ENCODE peak calls at places on chromosomes 13 and 19, in six cellular contexts. One of them, this sample, is unnamed.

GRCh38 chr13:112941349-112941748 is 27.7 kb upstream of the MCF2L start:
- DNase-seq in breast epithelium: no peak
- DNase-seq in lower leg skin: no peak
- DNase-seq in BJ: no peak
- DNase-seq in nephron progenitor cell: no peak
- DNase-seq in spleen: peak
- DNase-seq in this sample: no peak

GRCh38 chr19:46972301-46972700 is 47.3 kb upstream of the NPAS1 start:
- DNase-seq in BJ: no peak
- DNase-seq in lower leg skin: no peak
- DNase-seq in nephron progenitor cell: no peak
- DNase-seq in breast epithelium: no peak
- DNase-seq in spleen: no peak
- DNase-seq in this sample: no peak

GRCh38 chr13:80630685-80631121 is 289.8 kb upstream of the SPRY2 start:
- DNase-seq in breast epithelium: no peak
- DNase-seq in spleen: no peak
- DNase-seq in lower leg skin: no peak
- DNase-seq in nephron progenitor cell: no peak
- DNase-seq in BJ: no peak
- DNase-seq in this sample: no peak

GRCh38 chr13:27038323-27038722 is 133.3 kb downstream of the USP12 start:
- DNase-seq in lower leg skin: no peak
- DNase-seq in BJ: no peak
- DNase-seq in breast epithelium: no peak
- DNase-seq in nephron progenitor cell: no peak
- DNase-seq in spleen: no peak
- DNase-seq in this sample: no peak

GRCh38 chr13:44373247-44373600 is 400 bp upstream of the SERP2 start:
- DNase-seq in spleen: no peak
- DNase-seq in nephron progenitor cell: no peak
- DNase-seq in BJ: no peak
- DNase-seq in lower leg skin: no peak
- DNase-seq in breast epithelium: no peak
- DNase-seq in this sample: no peak

GRCh38 chr13:101424381-101425155 is 8.3 kb upstream of the NALCN start:
- DNase-seq in nephron progenitor cell: no peak
- DNase-seq in spleen: no peak
- DNase-seq in breast epithelium: no peak
- DNase-seq in lower leg skin: no peak
- DNase-seq in BJ: no peak
- DNase-seq in this sample: no peak

GRCh38 chr19:2164020-2164988 is 571 bp downstream of the DOT1L start:
- DNase-seq in breast epithelium: no peak
- DNase-seq in BJ: no peak
- DNase-seq in spleen: peak
- DNase-seq in lower leg skin: peak
- DNase-seq in nephron progenitor cell: no peak
- DNase-seq in this sample: no peak

GRCh38 chr19:42397315-42398166 is 7.4 kb upstream of the CNFN start:
- DNase-seq in breast epithelium: no peak
- DNase-seq in spleen: no peak
- DNase-seq in BJ: no peak
- DNase-seq in nephron progenitor cell: no peak
- DNase-seq in lower leg skin: no peak
- DNase-seq in this sample: no peak

GRCh38 chr19:47886010-47886559 is at the start of gene SULT2A1:
- DNase-seq in spleen: no peak
- DNase-seq in BJ: no peak
- DNase-seq in lower leg skin: peak
- DNase-seq in breast epithelium: no peak
- DNase-seq in nephron progenitor cell: no peak
- DNase-seq in this sample: no peak

GRCh38 chr13:29369060-29369743 is 226.3 kb downstream of the SLC7A1 start:
- DNase-seq in spleen: no peak
- DNase-seq in nephron progenitor cell: peak
- DNase-seq in lower leg skin: no peak
- DNase-seq in breast epithelium: no peak
- DNase-seq in BJ: no peak
- DNase-seq in this sample: peak

GRCh38 chr13:43196171-43196611 is 172.8 kb downstream of the DNAJC15 start:
- DNase-seq in lower leg skin: no peak
- DNase-seq in nephron progenitor cell: no peak
- DNase-seq in breast epithelium: no peak
- DNase-seq in spleen: no peak
- DNase-seq in BJ: no peak
- DNase-seq in this sample: no peak

GRCh38 chr19:36030264-36031148 is 2.2 kb downstream of the CLIP3 start:
- DNase-seq in lower leg skin: no peak
- DNase-seq in BJ: no peak
- DNase-seq in nephron progenitor cell: no peak
- DNase-seq in breast epithelium: no peak
- DNase-seq in spleen: no peak
- DNase-seq in this sample: peak

GRCh38 chr13:49376121-49376520 is 67.7 kb downstream of the CAB39L start:
- DNase-seq in lower leg skin: no peak
- DNase-seq in spleen: no peak
- DNase-seq in nephron progenitor cell: no peak
- DNase-seq in BJ: no peak
- DNase-seq in breast epithelium: no peak
- DNase-seq in this sample: no peak

GRCh38 chr13:114100446-114101320 is 31.7 kb downstream of the RASA3 start:
- DNase-seq in BJ: no peak
- DNase-seq in lower leg skin: peak
- DNase-seq in spleen: peak
- DNase-seq in nephron progenitor cell: peak
- DNase-seq in breast epithelium: peak
- DNase-seq in this sample: no peak

GRCh38 chr19:27828781-27829275 is 1384.1 kb downstream of the UQCRFS1 start:
- DNase-seq in spleen: no peak
- DNase-seq in lower leg skin: no peak
- DNase-seq in breast epithelium: no peak
- DNase-seq in nephron progenitor cell: no peak
- DNase-seq in BJ: no peak
- DNase-seq in this sample: no peak

GRCh38 chr19:7657047-7657779 is 11.6 kb upstream of the RETN start:
- DNase-seq in breast epithelium: no peak
- DNase-seq in lower leg skin: no peak
- DNase-seq in BJ: no peak
- DNase-seq in nephron progenitor cell: no peak
- DNase-seq in spleen: no peak
- DNase-seq in this sample: no peak

GRCh38 chr19:55112246-55112780 is 5.1 kb downstream of the PPP1R12C start:
- DNase-seq in nephron progenitor cell: no peak
- DNase-seq in lower leg skin: no peak
- DNase-seq in BJ: no peak
- DNase-seq in breast epithelium: no peak
- DNase-seq in spleen: no peak
- DNase-seq in this sample: no peak

GRCh38 chr19:5224480-5224879 is 116.1 kb downstream of the PTPRS start:
- DNase-seq in lower leg skin: no peak
- DNase-seq in BJ: no peak
- DNase-seq in breast epithelium: no peak
- DNase-seq in nephron progenitor cell: no peak
- DNase-seq in spleen: no peak
- DNase-seq in this sample: no peak

GRCh38 chr19:5228932-5229777 is 111.5 kb downstream of the PTPRS start:
- DNase-seq in nephron progenitor cell: no peak
- DNase-seq in breast epithelium: no peak
- DNase-seq in spleen: no peak
- DNase-seq in BJ: no peak
- DNase-seq in lower leg skin: no peak
- DNase-seq in this sample: no peak

GRCh38 chr19:5222821-5223321 is 117.7 kb downstream of the PTPRS start:
- DNase-seq in lower leg skin: no peak
- DNase-seq in BJ: no peak
- DNase-seq in spleen: no peak
- DNase-seq in breast epithelium: no peak
- DNase-seq in nephron progenitor cell: no peak
- DNase-seq in this sample: no peak

GRCh38 chr19:5228490-5228889 is 112.1 kb downstream of the PTPRS start:
- DNase-seq in breast epithelium: no peak
- DNase-seq in lower leg skin: no peak
- DNase-seq in nephron progenitor cell: no peak
- DNase-seq in spleen: no peak
- DNase-seq in BJ: no peak
- DNase-seq in this sample: no peak

GRCh38 chr19:5225486-5226345 is 114.9 kb downstream of the PTPRS start:
- DNase-seq in lower leg skin: no peak
- DNase-seq in BJ: no peak
- DNase-seq in spleen: no peak
- DNase-seq in breast epithelium: no peak
- DNase-seq in nephron progenitor cell: peak
- DNase-seq in this sample: no peak
- TF ChIP-seq CTCF in lower leg skin: no peak
- TF ChIP-seq CTCF in BJ: peak
- TF ChIP-seq CTCF in spleen: no peak
- TF ChIP-seq CTCF in breast epithelium: no peak
- TF ChIP-seq CTCF in nephron progenitor cell: peak
- TF ChIP-seq CTCF in this sample: peak

GRCh38 chr19:10655457-10656312 is 1.5 kb downstream of the ILF3 start:
- DNase-seq in nephron progenitor cell: peak
- DNase-seq in BJ: no peak
- DNase-seq in lower leg skin: no peak
- DNase-seq in breast epithelium: no peak
- DNase-seq in spleen: no peak
- DNase-seq in this sample: no peak
- TF ChIP-seq CTCF in nephron progenitor cell: no peak
- TF ChIP-seq CTCF in BJ: peak
- TF ChIP-seq CTCF in lower leg skin: no peak
- TF ChIP-seq CTCF in breast epithelium: no peak
- TF ChIP-seq CTCF in spleen: no peak
- TF ChIP-seq CTCF in this sample: peak

DNA sequence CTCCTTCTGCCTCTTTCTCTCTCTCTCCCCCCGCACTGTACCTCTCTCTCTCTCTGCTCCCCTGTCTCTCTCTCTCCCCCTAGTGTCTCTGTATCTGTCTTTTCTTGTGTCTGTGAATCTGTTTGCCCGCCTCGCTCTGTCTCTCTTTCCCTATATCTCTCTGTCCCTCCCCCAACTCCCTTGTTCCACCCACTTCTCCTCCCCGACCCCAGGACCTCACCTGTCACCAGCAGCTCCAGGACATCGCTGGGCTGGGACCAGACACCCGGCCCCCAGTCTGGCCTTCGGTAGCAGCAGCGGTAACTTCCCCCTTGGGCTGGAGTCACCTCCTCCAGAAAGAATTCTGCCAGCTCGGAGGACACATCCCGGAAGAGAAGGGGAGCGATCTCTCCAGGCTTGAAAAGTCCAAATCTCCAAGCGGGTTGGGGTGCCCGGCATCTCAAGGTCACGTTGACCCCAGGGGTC is 3.9 kb downstream of the OSCAR start:
- DNase-seq in lower leg skin: no peak
- DNase-seq in breast epithelium: no peak
- DNase-seq in BJ: no peak
- DNase-seq in nephron progenitor cell: no peak
- DNase-seq in spleen: peak
- DNase-seq in this sample: no peak
- TF ChIP-seq CTCF in lower leg skin: no peak
- TF ChIP-seq CTCF in breast epithelium: no peak
- TF ChIP-seq CTCF in BJ: peak
- TF ChIP-seq CTCF in nephron progenitor cell: no peak
- TF ChIP-seq CTCF in spleen: peak
- TF ChIP-seq CTCF in this sample: peak

DNA sequence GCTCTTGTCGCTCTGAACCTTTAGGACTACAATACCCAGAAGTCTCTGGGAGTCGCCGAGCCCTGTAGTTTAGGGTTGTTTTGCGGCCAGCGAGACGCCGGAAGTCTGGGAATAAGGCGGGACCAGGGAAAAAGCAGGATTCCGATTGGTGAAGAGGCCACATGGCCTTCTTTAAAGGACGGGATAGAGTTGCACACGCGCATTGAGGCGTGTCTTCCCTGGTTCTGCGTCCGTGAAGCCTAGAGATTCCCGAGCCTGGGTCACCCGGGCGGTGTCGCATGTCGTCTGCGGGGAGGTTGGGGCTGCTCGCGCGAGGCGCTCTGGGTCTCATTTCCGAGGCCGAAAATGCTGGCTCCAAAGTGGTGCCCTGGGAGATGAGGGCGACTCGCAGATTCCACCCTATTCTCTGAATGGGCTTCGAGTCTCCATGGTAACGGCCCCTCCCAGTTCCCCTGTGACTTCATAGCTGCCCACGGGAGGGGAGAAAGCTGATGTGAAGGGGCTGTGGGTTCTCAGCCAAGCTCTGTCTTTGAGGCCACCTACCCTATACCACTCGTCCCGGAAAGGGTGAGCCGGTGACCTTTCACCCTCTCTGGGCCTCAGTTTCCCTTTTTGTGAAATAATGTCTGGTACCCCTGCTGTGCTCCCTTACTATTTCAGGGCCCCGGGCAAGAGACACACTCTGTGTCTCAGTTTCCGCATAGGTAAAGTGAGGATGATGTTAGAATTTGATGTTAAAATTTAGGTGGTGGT is 613 bp upstream of the ZSCAN5A start:
- DNase-seq in spleen: peak
- DNase-seq in breast epithelium: peak
- DNase-seq in lower leg skin: peak
- DNase-seq in BJ: peak
- DNase-seq in nephron progenitor cell: peak
- DNase-seq in this sample: peak
- TF ChIP-seq CTCF in spleen: no peak
- TF ChIP-seq CTCF in breast epithelium: no peak
- TF ChIP-seq CTCF in lower leg skin: no peak
- TF ChIP-seq CTCF in BJ: no peak
- TF ChIP-seq CTCF in nephron progenitor cell: no peak
- TF ChIP-seq CTCF in this sample: no peak

GRCh38 chr19:57829316-57829715 is 783 bp upstream of the ZNF587B start:
- DNase-seq in lower leg skin: no peak
- DNase-seq in spleen: no peak
- DNase-seq in nephron progenitor cell: no peak
- DNase-seq in breast epithelium: no peak
- DNase-seq in BJ: no peak
- DNase-seq in this sample: no peak

GRCh38 chr19:57825501-57825900 is 4.6 kb upstream of the ZNF587B start:
- DNase-seq in lower leg skin: no peak
- DNase-seq in nephron progenitor cell: no peak
- DNase-seq in breast epithelium: no peak
- DNase-seq in spleen: no peak
- DNase-seq in BJ: no peak
- DNase-seq in this sample: no peak

GRCh38 chr19:57830071-57830602 is at the start of gene ZNF587B:
- DNase-seq in lower leg skin: peak
- DNase-seq in spleen: peak
- DNase-seq in nephron progenitor cell: peak
- DNase-seq in breast epithelium: peak
- DNase-seq in BJ: no peak
- DNase-seq in this sample: no peak
- TF ChIP-seq CTCF in lower leg skin: no peak
- TF ChIP-seq CTCF in spleen: peak
- TF ChIP-seq CTCF in nephron progenitor cell: peak
- TF ChIP-seq CTCF in breast epithelium: no peak
- TF ChIP-seq CTCF in BJ: peak
- TF ChIP-seq CTCF in this sample: peak

This sample was measured in epithelial cell of proximal tubule.